ENCODE peak calls at places on chromosomes 7 and 10, in nine cellular contexts. D, X, U, T, G, R, B, M and Q are unnamed samples.

GRCh38 chr7:77217474-77218185 is 18.0 kb upstream of the FGL2 start:
- DNase-seq in G (no peak), T (no peak), R (no peak), U (peak; percentile 48), B (no peak), X (no peak), D (no peak), M (no peak), Q (no peak)

GRCh38 chr10:110083884-110084283 is 76.1 kb downstream of the ADD3 start:
- DNase-seq in X (no peak), U (peak; percentile 33), B (no peak), M (no peak), D (no peak), R (peak; percentile 15), G (no peak), T (no peak), Q (no peak)

GRCh38 chr7:92584953-92585352 is 5.2 kb downstream of the FAM133B start:
- DNase-seq in D (no peak), T (no peak), U (no peak), G (no peak), B (no peak), X (no peak), R (no peak), M (no peak), Q (no peak)

GRCh38 chr10:131824371-131825149 is 76.2 kb upstream of the PPP2R2D start:
- DNase-seq in X (no peak), R (no peak), M (peak; percentile 66), U (no peak), B (no peak), T (no peak), D (no peak), G (no peak), Q (no peak)

GRCh38 chr7:125119559-125120115 is 190.0 kb upstream of the POT1 start:
- DNase-seq in X (no peak), T (no peak), M (no peak), G (no peak), D (no peak), B (no peak), R (no peak), U (no peak), Q (no peak)

GRCh38 chr10:72812798-72813430 is 80.6 kb upstream of the OIT3 start:
- DNase-seq in R (peak; percentile 85), G (no peak), U (peak; percentile 89), D (no peak), B (no peak), T (no peak), X (no peak), M (no peak), Q (no peak)

GRCh38 chr7:102434039-102434481 is 685 bp downstream of the ORAI2 start:
- DNase-seq in D (no peak), M (no peak), R (no peak), G (no peak), U (peak; percentile 38), B (no peak), T (no peak), X (no peak), Q (no peak)

GRCh38 chr7:101948650-101949049 is 131.2 kb downstream of the CUX1 start:
- DNase-seq in D (no peak), G (no peak), M (no peak), U (no peak), X (no peak), B (no peak), R (no peak), T (no peak), Q (no peak)

GRCh38 chr7:31788445-31788844 is 101.4 kb downstream of the PPP1R17 start:
- DNase-seq in M (no peak), G (no peak), U (no peak), X (peak; percentile 38), T (no peak), R (peak; percentile 52), D (no peak), B (no peak), Q (no peak)

GRCh38 chr10:58817499-58817898 is 304.8 kb downstream of the BICC1 start:
- DNase-seq in D (no peak), M (no peak), R (no peak), B (no peak), X (no peak), T (no peak), G (no peak), U (peak; percentile 23), Q (no peak)

GRCh38 chr7:81407094-81407493 is 362.8 kb downstream of the HGF start:
- DNase-seq in T (no peak), D (no peak), B (no peak), X (no peak), M (no peak), R (peak; percentile 74), G (no peak), U (no peak), Q (no peak)

GRCh38 chr7:19181634-19182033 is 36.4 kb upstream of the FERD3L start:
- DNase-seq in R (peak; percentile 6), T (no peak), X (no peak), B (no peak), M (no peak), U (peak; percentile 14), D (no peak), G (no peak), Q (no peak)

GRCh38 chr10:52314007-52314821 is at the start of gene DKK1:
- DNase-seq in G (no peak), U (peak; percentile 74), T (peak; percentile 55), D (no peak), B (no peak), R (peak; percentile 90), X (peak; percentile 23), M (peak; percentile 89), Q (peak; percentile 29)

GRCh38 chr10:13382759-13383753 is 35.0 kb upstream of the SEPHS1 start:
- DNase-seq in T (no peak), D (no peak), M (no peak), X (no peak), G (no peak), B (no peak), R (no peak), U (no peak), Q (no peak)

GRCh38 chr10:29926649-29927048 is 132.7 kb downstream of the JCAD start:
- DNase-seq in M (no peak), U (peak; percentile 80), R (peak; percentile 30), G (no peak), B (no peak), T (no peak), X (no peak), D (peak; percentile 94), Q (no peak)

GRCh38 chr10:47044741-47045140 is 133.5 kb downstream of the PTPN20 start:
- DNase-seq in U (no peak), B (no peak), X (no peak), M (no peak), D (no peak), R (no peak), G (no peak), T (no peak), Q (no peak)

GRCh38 chr7:110386914-110387313 is 704.0 kb upstream of the LRRN3 start:
- DNase-seq in X (no peak), D (no peak), R (peak; percentile 87), U (no peak), B (no peak), G (no peak), T (peak; percentile 34), M (no peak), Q (no peak)